ENCODE peak calls at places on chromosomes 1 and 21, in five cellular contexts. Q is tibial nerve, J is sigmoid colon, V is transverse colon, B is BE2C. A is an unnamed sample.

GRCh38 chr21:16370176-16370575 is 640.4 kb downstream of the USP25 start:
- DNase-seq in V (no peak), J (no peak), Q (no peak), B (no peak), A (no peak)

GRCh38 chr1:248055261-248055660 is 8.6 kb downstream of the OR2L3 start:
- DNase-seq in B (no peak), J (no peak), Q (no peak), V (no peak), A (no peak)

GRCh38 chr1:9207086-9207485 is 27.5 kb upstream of the H6PD start:
- DNase-seq in Q (no peak), B (no peak), J (no peak), V (no peak), A (no peak)

GRCh38 chr1:181409981-181410380 is 73.3 kb upstream of the CACNA1E start:
- DNase-seq in J (no peak), V (no peak), Q (no peak), B (no peak), A (no peak)

GRCh38 chr1:223022641-223023473 is 120.2 kb downstream of the TLR5 start:
- DNase-seq in Q (no peak), V (no peak), B (no peak), J (no peak), A (no peak)

GRCh38 chr21:38938343-38938742 is 132.6 kb downstream of the ETS2 start:
- DNase-seq in Q (no peak), B (peak; percentile 31), J (no peak), V (no peak), A (no peak)

GRCh38 chr1:153942766-153943549 is 3.6 kb downstream of the DENND4B start:
- DNase-seq in V (no peak), J (no peak), Q (no peak), B (no peak), A (peak; percentile 78)

GRCh38 chr1:10979483-10979920 is 33.0 kb upstream of the TARDBP start:
- DNase-seq in J (peak; percentile 82), Q (peak; percentile 69), V (peak; percentile 42), B (no peak), A (no peak)

GRCh38 chr21:43367859-43368258 is 59.1 kb downstream of the SIK1 start:
- DNase-seq in J (no peak), V (no peak), Q (no peak), B (no peak), A (no peak)

GRCh38 chr1:27668808-27669723 is 2.9 kb downstream of the IFI6 start:
- DNase-seq in B (peak; percentile 68), Q (peak; percentile 77), V (peak; percentile 89), J (peak; percentile 85), A (peak; percentile 96)

GRCh38 chr1:147840909-147841308 is 61.7 kb upstream of the GJA8 start:
- DNase-seq in V (no peak), Q (no peak), J (no peak), B (no peak), A (no peak)

GRCh38 chr1:165403835-165404482 is 41.0 kb downstream of the RXRG start:
- DNase-seq in J (no peak), Q (peak; percentile 16), V (no peak), B (peak; percentile 18), A (no peak)

GRCh38 chr21:42027804-42028753 is 17.9 kb upstream of the ZBTB21 start:
- DNase-seq in Q (no peak), J (peak; percentile 64), V (no peak), B (no peak), A (no peak)

GRCh38 chr1:94578856-94579255 is 37.3 kb upstream of the F3 start:
- DNase-seq in V (no peak), J (no peak), B (no peak), Q (no peak), A (no peak)

GRCh38 chr1:198121058-198121829 is 35.6 kb upstream of the NEK7 start:
- DNase-seq in B (no peak), Q (no peak), V (no peak), J (no peak), A (no peak)

GRCh38 chr1:88979749-88980116 is 12.7 kb downstream of the KYAT3 start:
- DNase-seq in Q (no peak), J (no peak), B (no peak), V (no peak), A (no peak)

GRCh38 chr1:234658143-234658542 is 48.2 kb upstream of the IRF2BP2 start:
- DNase-seq in B (no peak), V (peak; percentile 18), Q (no peak), J (no peak), A (no peak)

GRCh38 chr1:55057956-55058298 is 18.6 kb downstream of the PCSK9 start:
- DNase-seq in V (no peak), J (no peak), B (no peak), Q (no peak), A (peak; percentile 62)

GRCh38 chr1:154334647-154335350 is 9.5 kb downstream of the ATP8B2 start:
- DNase-seq in V (peak; percentile 89), B (peak; percentile 92), J (peak; percentile 91), Q (peak; percentile 85), A (peak; percentile 96)

GRCh38 chr21:44870748-44871495 is 2.6 kb downstream of the PTTG1IP start:
- DNase-seq in V (peak; percentile 48), Q (peak; percentile 28), B (no peak), J (no peak), A (no peak)

GRCh38 chr1:234706199-234706598 is 96.2 kb upstream of the IRF2BP2 start:
- DNase-seq in Q (no peak), B (no peak), J (no peak), V (no peak), A (no peak)

GRCh38 chr1:17636612-17637011 is 97.1 kb downstream of the ARHGEF10L start:
- DNase-seq in B (no peak), Q (no peak), J (no peak), V (no peak), A (no peak)

GRCh38 chr1:9066945-9067807 is 2.3 kb downstream of the SLC2A5 start:
- DNase-seq in Q (peak; percentile 58), V (peak; percentile 53), B (no peak), J (peak; percentile 82), A (peak; percentile 73)

GRCh38 chr1:209416660-209417059 is 166.9 kb upstream of the CAMK1G start:
- DNase-seq in Q (no peak), B (no peak), J (no peak), V (no peak), A (no peak)

GRCh38 chr1:6260433-6260934 is 414 bp downstream of the GPR153 start:
- DNase-seq in V (no peak), B (no peak), J (peak; percentile 77), Q (no peak), A (no peak)

GRCh38 chr1:115677172-115677542 is 35.4 kb downstream of the VANGL1 start:
- DNase-seq in V (no peak), Q (no peak), B (no peak), J (no peak), A (no peak)

GRCh38 chr1:212746546-212746945 is 45.0 kb downstream of the NSL1 start:
- DNase-seq in J (no peak), Q (no peak), B (no peak), V (no peak), A (no peak)
- H3K36me3 ChIP-seq in J (no peaks in the 10 kb centered on the region), Q (peaks cover 14% of the 10 kb centered on the region), B (no peaks in the 10 kb centered on the region), V (no peaks in the 10 kb centered on the region), A (peaks cover 4% of the 10 kb centered on the region)

DNA sequence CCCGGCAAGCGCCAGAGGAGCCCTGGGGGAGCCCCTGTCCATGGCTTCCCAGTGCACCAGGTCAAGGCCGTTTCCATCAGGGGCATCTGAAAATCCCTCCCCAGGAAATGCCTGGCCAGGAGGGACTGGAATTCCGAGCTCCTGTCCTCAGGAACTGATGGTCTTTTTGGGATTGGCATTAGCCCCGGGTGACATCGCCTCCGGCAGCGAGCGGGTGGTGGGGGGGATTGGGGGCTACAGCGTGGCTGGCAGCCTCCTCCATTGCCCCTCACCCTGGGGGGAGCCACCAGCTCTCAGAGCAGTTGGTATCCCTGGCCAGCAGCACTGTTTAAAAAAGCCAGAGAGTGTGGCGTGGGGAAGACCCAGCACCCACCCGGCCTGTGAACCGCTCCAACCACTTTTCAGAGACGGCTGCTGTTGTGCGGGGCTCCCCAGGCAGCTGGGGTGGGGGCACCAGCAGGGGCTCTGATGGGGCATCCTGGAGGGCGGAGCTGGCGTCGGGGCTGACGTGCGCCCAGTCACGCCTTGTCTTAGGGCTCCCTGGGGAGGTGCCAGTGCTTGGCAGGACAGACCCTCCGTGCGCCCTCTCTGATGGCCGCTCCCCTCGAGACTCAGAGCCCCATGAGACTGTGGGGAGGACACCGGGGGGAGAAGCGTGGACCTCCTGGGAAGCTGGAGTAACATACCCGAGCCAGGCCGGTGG is 62.9 kb upstream of the TTC34 start:
- DNase-seq in B (no peak), Q (no peak), J (no peak), V (no peak), A (no peak)
- H3K36me3 ChIP-seq in B (no peaks in the 10 kb centered on the region), Q (no peaks in the 10 kb centered on the region), J (no peaks in the 10 kb centered on the region), V (no peaks in the 10 kb centered on the region), A (no peaks in the 10 kb centered on the region)

GRCh38 chr1:185798505-185798904 is 64.3 kb downstream of the HMCN1 start:
- DNase-seq in V (no peak), B (no peak), Q (no peak), J (no peak), A (no peak)
- H3K36me3 ChIP-seq in V (no peaks in the 10 kb centered on the region), B (no peaks in the 10 kb centered on the region), Q (no peaks in the 10 kb centered on the region), J (no peaks in the 10 kb centered on the region), A (no peaks in the 10 kb centered on the region)

GRCh38 chr1:161119379-161120061 is 1.6 kb downstream of the NIT1 start:
- DNase-seq in J (peak; percentile 73), V (peak; percentile 58), Q (no peak), B (no peak), A (no peak)

GRCh38 chr1:161119017-161119378 is 1.1 kb downstream of the NIT1 start:
- DNase-seq in J (peak; percentile 70), V (peak; percentile 48), B (peak; percentile 78), Q (no peak), A (no peak)

GRCh38 chr1:161122967-161123366 is 5.1 kb downstream of the NIT1 start:
- DNase-seq in B (no peak), V (no peak), Q (no peak), J (no peak), A (no peak)

GRCh38 chr1:161121838-161122237 is 3.9 kb downstream of the NIT1 start:
- DNase-seq in B (no peak), J (no peak), Q (no peak), V (no peak), A (no peak)

GRCh38 chr1:161121042-161121441 is 3.1 kb downstream of the NIT1 start:
- DNase-seq in B (no peak), J (no peak), Q (no peak), V (no peak), A (no peak)
- H3K36me3 ChIP-seq in B (peaks cover 49% of the 10 kb centered on the region), J (no peaks in the 10 kb centered on the region), Q (peaks cover 63% of the 10 kb centered on the region), V (no peaks in the 10 kb centered on the region), A (peaks cover 58% of the 10 kb centered on the region)

GRCh38 chr1:160284220-160284781 is 632 bp downstream of the PEX19 start:
- DNase-seq in V (peak; percentile 41), B (no peak), J (no peak), Q (no peak), A (no peak)

GRCh38 chr1:160285506-160285905 is 573 bp upstream of the PEX19 start:
- DNase-seq in V (no peak), B (no peak), J (no peak), Q (no peak), A (peak; percentile 72)

GRCh38 chr1:160282807-160283206 is 2.1 kb downstream of the PEX19 start:
- DNase-seq in B (no peak), Q (no peak), V (no peak), J (no peak), A (no peak)

GRCh38 chr1:160284782-160285344 is at the start of gene PEX19:
- DNase-seq in V (peak; percentile 95), J (peak; percentile 97), Q (peak; percentile 94), B (peak; percentile 95), A (peak; percentile 97)
- H3K36me3 ChIP-seq in V (no peaks in the 10 kb centered on the region), J (peaks cover 11% of the 10 kb centered on the region), Q (peaks cover 48% of the 10 kb centered on the region), B (peaks cover 21% of the 10 kb centered on the region), A (peaks cover 31% of the 10 kb centered on the region)

GRCh38 chr1:31694069-31694909 is 9.5 kb downstream of the COL16A1 start:
- DNase-seq in B (no peak), V (no peak), J (no peak), Q (no peak), A (no peak)
- H3K36me3 ChIP-seq in B (no peaks in the 10 kb centered on the region), V (no peaks in the 10 kb centered on the region), J (no peaks in the 10 kb centered on the region), Q (peaks cover 32% of the 10 kb centered on the region), A (no peaks in the 10 kb centered on the region)

A was measured in spleen.